ENCODE peak calls at places on chromosomes 6 and 20, in five cellular contexts. W is stimulated activated CD4-positive, alpha-beta T cell treated with anti-CD3 and anti-CD28 coated beads, TNF-alpha, amount 100 ng/mL, for 1 hour; E is pons; A is foreskin fibroblast; P is CD8-positive, alpha-beta T cell. R is an unnamed sample.
A peak's percentile ranks its signal among the peaks of the same experiment; 100 is the strongest.

GRCh38 chr6:45681860-45682488 is 304.2 kb upstream of the SUPT3H start:
- DNase-seq in W (no peak), E (no peak), A (peak; percentile 58), P (no peak), R (peak; percentile 34)

GRCh38 chr20:21291026-21291425 is 12.1 kb upstream of the XRN2 start:
- DNase-seq in W (no peak), E (no peak), A (peak; percentile 69), P (no peak), R (no peak)

GRCh38 chr6:160714731-160715130 is 12.7 kb downstream of the PLG start:
- DNase-seq in W (no peak), E (no peak), A (no peak), P (no peak), R (no peak)

GRCh38 chr20:1122388-1123315 is 4.2 kb downstream of the PSMF1 start:
- DNase-seq in W (no peak), E (peak; percentile 66), A (peak; percentile 67), P (no peak), R (peak; percentile 14)

GRCh38 chr20:45833883-45834796 is 541 bp downstream of the SNX21 start:
- DNase-seq in W (no peak), E (peak; percentile 45), A (peak; percentile 82), P (peak; percentile 67), R (peak; percentile 10)

GRCh38 chr6:157753291-157753690 is 69.8 kb upstream of the SNX9 start:
- DNase-seq in W (no peak), E (no peak), A (peak; percentile 86), P (no peak), R (no peak)

GRCh38 chr20:42277203-42277602 is 659.0 kb upstream of the CHD6 start:
- DNase-seq in W (no peak), E (peak; percentile 35), A (no peak), P (no peak), R (no peak)

GRCh38 chr6:18160921-18161320 is 5.7 kb downstream of the KDM1B start:
- DNase-seq in W (no peak), E (no peak), A (peak; percentile 45), P (no peak), R (no peak)

GRCh38 chr20:52167232-52167840 is 24.2 kb downstream of the ZFP64 start:
- DNase-seq in W (no peak), E (no peak), A (no peak), P (no peak), R (no peak)

GRCh38 chr6:166589786-166590574 is 3.5 kb upstream of the RAMACL start:
- DNase-seq in W (no peak), E (no peak), A (no peak), P (peak; percentile 17), R (no peak)

GRCh38 chr6:138198430-138199091 is 19.7 kb downstream of the PBOV1 start:
- DNase-seq in W (no peak), E (no peak), A (no peak), P (no peak), R (no peak)

GRCh38 chr6:97136644-97137358 is 146.2 kb downstream of the MMS22L start:
- DNase-seq in W (no peak), E (no peak), A (no peak), P (no peak), R (no peak)

GRCh38 chr6:135322427-135323201 is 141.5 kb downstream of the MYB start:
- DNase-seq in W (no peak), E (no peak), A (no peak), P (no peak), R (no peak)

GRCh38 chr6:150076196-150076893 is 7.4 kb upstream of the ULBP3 start:
- DNase-seq in W (no peak), E (no peak), A (peak; percentile 19), P (no peak), R (no peak)

GRCh38 chr6:112153926-112154621 is 66.7 kb downstream of the FAM229B start:
- DNase-seq in W (no peak), E (no peak), A (peak; percentile 85), P (no peak), R (no peak)

GRCh38 chr6:25070547-25071366 is 135.0 kb upstream of the RIPOR2 start:
- DNase-seq in W (peak; percentile 65), E (peak; percentile 82), A (peak; percentile 92), P (peak; percentile 87), R (peak; percentile 81)

GRCh38 chr6:163310973-163311383 is 103.5 kb upstream of the QKI start:
- DNase-seq in W (no peak), E (no peak), A (no peak), P (no peak), R (no peak)

GRCh38 chr6:1574083-1574761 is 35.5 kb upstream of the FOXC1 start:
- DNase-seq in W (no peak), E (peak; percentile 48), A (peak; percentile 21), P (no peak), R (no peak)

GRCh38 chr6:56843476-56844349 is 111.2 kb upstream of the BEND6 start:
- DNase-seq in W (no peak), E (peak; percentile 80), A (peak; percentile 95), P (no peak), R (peak; percentile 60)

GRCh38 chr20:3866464-3866863 is 19.8 kb downstream of the MAVS start:
- DNase-seq in W (no peak), E (no peak), A (no peak), P (no peak), R (no peak)

GRCh38 chr20:6122111-6122872 is 538 bp downstream of the FERMT1 start:
- DNase-seq in W (no peak), E (no peak), A (peak; percentile 46), P (no peak), R (no peak)

GRCh38 chr6:35370124-35370741 is 27.9 kb downstream of the PPARD start:
- DNase-seq in W (no peak), E (peak; percentile 91), A (peak; percentile 98), P (peak; percentile 53), R (no peak)

GRCh38 chr6:114707081-114707480 is 364.3 kb upstream of the HS3ST5 start:
- DNase-seq in W (no peak), E (no peak), A (no peak), P (no peak), R (no peak)

GRCh38 chr6:95866732-95867131 is 149.0 kb upstream of the FUT9 start:
- DNase-seq in W (no peak), E (peak; percentile 35), A (no peak), P (no peak), R (no peak)

GRCh38 chr20:43457640-43458421 is at the start of gene SRSF6:
- DNase-seq in W (peak; percentile 83), E (peak; percentile 94), A (peak; percentile 97), P (peak; percentile 96), R (peak; percentile 88)

GRCh38 chr6:50816115-50816675 is 2.5 kb upstream of the TFAP2B start:
- DNase-seq in W (no peak), E (peak; percentile 81), A (peak; percentile 77), P (peak; percentile 51), R (peak; percentile 12)

GRCh38 chr6:51350308-51350904 is 531.7 kb downstream of the TFAP2B start:
- DNase-seq in W (no peak), E (peak; percentile 36), A (peak; percentile 0), P (no peak), R (no peak)

GRCh38 chr20:25453035-25453810 is 45.8 kb downstream of the GINS1 start:
- DNase-seq in W (no peak), E (no peak), A (peak; percentile 42), P (no peak), R (no peak)

GRCh38 chr20:22429175-22430153 is 154.9 kb downstream of the FOXA2 start:
- DNase-seq in W (no peak), E (no peak), A (no peak), P (no peak), R (no peak)

GRCh38 chr6:169041078-169041477 is 212.6 kb downstream of the THBS2 start:
- DNase-seq in W (no peak), E (no peak), A (no peak), P (no peak), R (no peak)

GRCh38 chr6:126337323-126337722 is 2.6 kb upstream of the CENPW start:
- DNase-seq in W (no peak), E (peak; percentile 83), A (peak; percentile 88), P (no peak), R (no peak)

GRCh38 chr20:49792006-49792405 is 20.6 kb upstream of the SLC9A8 start:
- DNase-seq in W (no peak), E (no peak), A (no peak), P (no peak), R (no peak)

GRCh38 chr6:145238787-145239186 is 496.5 kb downstream of the EPM2A start:
- DNase-seq in W (no peak), E (no peak), A (no peak), P (no peak), R (no peak)

GRCh38 chr6:36595168-36595818 is 1.1 kb downstream of the SRSF3 start:
- DNase-seq in W (no peak), E (peak; percentile 72), A (peak; percentile 68), P (no peak), R (peak; percentile 37)

GRCh38 chr6:159038914-159039884 is 5.6 kb downstream of the TAGAP start:
- DNase-seq in W (no peak), E (peak; percentile 86), A (peak; percentile 73), P (no peak), R (peak; percentile 31)

GRCh38 chr6:3237761-3238662 is 10.6 kb upstream of the TUBB2B start:
- DNase-seq in W (no peak), E (no peak), A (no peak), P (no peak), R (no peak)

GRCh38 chr6:42784739-42785498 is 3.1 kb downstream of the BICRAL start:
- DNase-seq in W (no peak), E (peak; percentile 39), A (no peak), P (no peak), R (no peak)

GRCh38 chr6:42340516-42340915 is 111.2 kb downstream of the TRERF1 start:
- DNase-seq in W (no peak), E (no peak), A (no peak), P (no peak), R (no peak)

GRCh38 chr6:16974387-16974673 is 127.5 kb upstream of the STMND1 start:
- DNase-seq in W (no peak), E (no peak), A (no peak), P (no peak), R (no peak)

R was measured in central memory CD4-positive, alpha-beta T cell.